ENCODE peak calls at places on chromosomes 12 and 14, in four cellular contexts. Y, F, L and D are unnamed samples.

GRCh38 chr12:31246470-31246850 is 79.5 kb downstream of the SINHCAF start:
- DNase-seq in Y (peak), F (peak), L (no peak), D (no peak)

GRCh38 chr14:100569734-100570251 is 17.4 kb downstream of the BEGAIN start:
- DNase-seq in Y (no peak), F (no peak), L (no peak), D (no peak)

GRCh38 chr12:6830286-6830892 is 2.2 kb downstream of the P3H3 start:
- DNase-seq in Y (no peak), F (no peak), L (no peak), D (no peak)

GRCh38 chr14:31441273-31442110 is 15.8 kb downstream of the DTD2 start:
- DNase-seq in Y (peak), F (no peak), L (peak), D (peak)

GRCh38 chr12:6684609-6685008 is 4.6 kb downstream of the ZNF384 start:
- DNase-seq in Y (no peak), F (peak), L (no peak), D (peak)

GRCh38 chr14:37899365-37899764 is 303.9 kb downstream of the TTC6 start:
- DNase-seq in Y (no peak), F (no peak), L (no peak), D (no peak)

GRCh38 chr12:87467893-87468292 is 561.3 kb downstream of the C12orf50 start:
- DNase-seq in Y (no peak), F (no peak), L (no peak), D (no peak)

GRCh38 chr12:79058342-79058741 is 193.8 kb downstream of the SYT1 start:
- DNase-seq in Y (peak), F (no peak), L (peak), D (peak)

GRCh38 chr12:103884316-103884715 is 43.3 kb upstream of the NT5DC3 start:
- DNase-seq in Y (peak), F (peak), L (peak), D (peak)

GRCh38 chr12:5593998-5594397 is 162.1 kb downstream of the NTF3 start:
- DNase-seq in Y (no peak), F (no peak), L (no peak), D (no peak)

GRCh38 chr12:15700595-15700994 is 88.6 kb downstream of the EPS8 start:
- DNase-seq in Y (peak), F (no peak), L (peak), D (peak)

GRCh38 chr12:25051583-25052190 is 102.8 kb upstream of the BCAT1 start:
- DNase-seq in Y (no peak), F (no peak), L (no peak), D (no peak)

GRCh38 chr12:92208613-92209121 is 63.0 kb upstream of the BTG1 start:
- DNase-seq in Y (peak), F (peak), L (peak), D (peak)

GRCh38 chr12:104578453-104578852 is 121.7 kb downstream of the CHST11 start:
- DNase-seq in Y (peak), F (no peak), L (peak), D (peak)

GRCh38 chr14:58772814-58773620 is 135.3 kb downstream of the DACT1 start:
- DNase-seq in Y (peak), F (peak), L (no peak), D (no peak)

GRCh38 chr12:80187660-80188090 is 88.3 kb downstream of the OTOGL start:
- DNase-seq in Y (peak), F (peak), L (peak), D (peak)

GRCh38 chr14:41986726-41987125 is 380.1 kb downstream of the LRFN5 start:
- DNase-seq in Y (peak), F (no peak), L (no peak), D (no peak)

GRCh38 chr12:114668151-114668891 is 15.7 kb downstream of the TBX3 start:
- DNase-seq in Y (peak), F (peak), L (peak), D (peak)

GRCh38 chr14:93114713-93115068 is 1.0 kb downstream of the ITPK1 start:
- DNase-seq in Y (no peak), F (no peak), L (no peak), D (no peak)

GRCh38 chr12:64767495-64767894 is 8.3 kb upstream of the GNS start:
- DNase-seq in Y (no peak), F (no peak), L (no peak), D (no peak)

GRCh38 chr12:115740586-115741155 is 536.8 kb downstream of the MED13L start:
- DNase-seq in Y (no peak), F (no peak), L (no peak), D (no peak)

GRCh38 chr12:120102189-120103043 is 14.1 kb downstream of the RAB35 start:
- DNase-seq in Y (no peak), F (no peak), L (no peak), D (no peak)

GRCh38 chr12:26198742-26199141 is 3.4 kb downstream of the SSPN start:
- DNase-seq in Y (peak), F (no peak), L (peak), D (peak)

GRCh38 chr12:1593232-1594044 is 943 bp downstream of the FBXL14 start:
- DNase-seq in Y (no peak), F (peak), L (peak), D (peak)

GRCh38 chr12:49838973-49839633 is 3.8 kb downstream of the BCDIN3D start:
- DNase-seq in Y (no peak), F (peak), L (peak), D (peak)

GRCh38 chr14:24861083-24861630 is 188.8 kb downstream of the STXBP6 start:
- DNase-seq in Y (peak), F (no peak), L (peak), D (peak)

GRCh38 chr12:79884401-79885006 is 50.4 kb downstream of the PPP1R12A start:
- DNase-seq in Y (no peak), F (no peak), L (no peak), D (no peak)

GRCh38 chr12:95607642-95608041 is 56.4 kb upstream of the USP44 start:
- DNase-seq in Y (no peak), F (no peak), L (no peak), D (no peak)

GRCh38 chr12:18257251-18257650 is 4.1 kb upstream of the PIK3C2G start:
- DNase-seq in Y (no peak), F (no peak), L (no peak), D (no peak)

GRCh38 chr14:78324353-78324752 is 154.2 kb downstream of the NRXN3 start:
- DNase-seq in Y (no peak), F (no peak), L (no peak), D (no peak)

GRCh38 chr12:89571481-89572190 is 45.8 kb upstream of the POC1B start:
- DNase-seq in Y (peak), F (no peak), L (peak), D (peak)

GRCh38 chr14:99986416-99986815 is 78.8 kb upstream of the EVL start:
- DNase-seq in Y (no peak), F (no peak), L (peak), D (peak)

GRCh38 chr14:78567343-78567742 is 397.2 kb downstream of the NRXN3 start:
- DNase-seq in Y (peak), F (no peak), L (peak), D (peak)

GRCh38 chr12:113131556-113131955 is 4.0 kb downstream of the RASAL1 start:
- DNase-seq in Y (no peak), F (no peak), L (no peak), D (peak)

GRCh38 chr12:122117979-122118378 is 39.4 kb downstream of the MLXIP start:
- DNase-seq in Y (no peak), F (no peak), L (no peak), D (peak)

GRCh38 chr12:52215587-52216031 is 17.4 kb upstream of the KRT7 start:
- DNase-seq in Y (peak), F (no peak), L (no peak), D (peak)

GRCh38 chr14:77131871-77132486 is 9.6 kb downstream of the ZDHHC22 start:
- DNase-seq in Y (no peak), F (no peak), L (no peak), D (no peak)

GRCh38 chr14:75452900-75453816 is 25.3 kb downstream of the JDP2 start:
- DNase-seq in Y (peak), F (no peak), L (peak), D (peak)